ENCODE peak calls at places on chromosome 6, in nine cellular contexts. One of them, this sample, is unnamed.
A peak's percentile ranks its signal among the peaks of the same experiment; 100 is the strongest.

GRCh38 chr6:5471044-5471443 is 209.7 kb downstream of the FARS2 start:
- DNase-seq in BJ: no peak
- DNase-seq in astrocyte of the spinal cord: peak; percentile 70
- DNase-seq in ascending aorta: peak; percentile 65
- DNase-seq in esophagus squamous epithelium: no peak
- DNase-seq in CD8-positive, alpha-beta T cell: peak; percentile 63
- DNase-seq in fibroblast of the aortic adventitia: peak; percentile 66
- DNase-seq in spleen: peak; percentile 85
- DNase-seq in AG10803: peak; percentile 66
- DNase-seq in this sample: peak; percentile 74

GRCh38 chr6:11309947-11310665 is 77.6 kb upstream of the NEDD9 start:
- DNase-seq in BJ: no peak
- DNase-seq in astrocyte of the spinal cord: no peak
- DNase-seq in ascending aorta: no peak
- DNase-seq in esophagus squamous epithelium: no peak
- DNase-seq in CD8-positive, alpha-beta T cell: no peak
- DNase-seq in fibroblast of the aortic adventitia: no peak
- DNase-seq in spleen: no peak
- DNase-seq in AG10803: no peak
- DNase-seq in this sample: no peak

GRCh38 chr6:166005846-166006592 is 161.6 kb downstream of the TBXT start:
- DNase-seq in BJ: no peak
- DNase-seq in astrocyte of the spinal cord: peak; percentile 89
- DNase-seq in ascending aorta: peak; percentile 67
- DNase-seq in esophagus squamous epithelium: no peak
- DNase-seq in CD8-positive, alpha-beta T cell: no peak
- DNase-seq in fibroblast of the aortic adventitia: peak; percentile 90
- DNase-seq in spleen: no peak
- DNase-seq in AG10803: peak; percentile 70
- DNase-seq in this sample: peak; percentile 89

GRCh38 chr6:27562027-27562410 is 89.1 kb upstream of the ZNF184 start:
- DNase-seq in BJ: no peak
- DNase-seq in astrocyte of the spinal cord: no peak
- DNase-seq in ascending aorta: no peak
- DNase-seq in esophagus squamous epithelium: no peak
- DNase-seq in CD8-positive, alpha-beta T cell: no peak
- DNase-seq in fibroblast of the aortic adventitia: no peak
- DNase-seq in spleen: no peak
- DNase-seq in AG10803: no peak
- DNase-seq in this sample: no peak

GRCh38 chr6:82910818-82911217 is 154.8 kb downstream of the UBE3D start:
- DNase-seq in BJ: no peak
- DNase-seq in astrocyte of the spinal cord: no peak
- DNase-seq in ascending aorta: no peak
- DNase-seq in esophagus squamous epithelium: no peak
- DNase-seq in CD8-positive, alpha-beta T cell: no peak
- DNase-seq in fibroblast of the aortic adventitia: no peak
- DNase-seq in spleen: no peak
- DNase-seq in AG10803: no peak
- DNase-seq in this sample: no peak

GRCh38 chr6:31834704-31835375 is 7.3 kb downstream of the HSPA1B start:
- DNase-seq in BJ: no peak
- DNase-seq in astrocyte of the spinal cord: peak; percentile 89
- DNase-seq in ascending aorta: peak; percentile 86
- DNase-seq in esophagus squamous epithelium: peak; percentile 21
- DNase-seq in CD8-positive, alpha-beta T cell: peak; percentile 81
- DNase-seq in fibroblast of the aortic adventitia: peak; percentile 86
- DNase-seq in spleen: peak; percentile 94
- DNase-seq in AG10803: no peak
- DNase-seq in this sample: peak; percentile 8

GRCh38 chr6:168533428-168533827 is 92.4 kb downstream of the SMOC2 start:
- DNase-seq in BJ: no peak
- DNase-seq in astrocyte of the spinal cord: no peak
- DNase-seq in ascending aorta: no peak
- DNase-seq in esophagus squamous epithelium: no peak
- DNase-seq in CD8-positive, alpha-beta T cell: no peak
- DNase-seq in fibroblast of the aortic adventitia: peak; percentile 37
- DNase-seq in spleen: no peak
- DNase-seq in AG10803: no peak
- DNase-seq in this sample: no peak

GRCh38 chr6:68572975-68573374 is 62.1 kb upstream of the ADGRB3 start:
- DNase-seq in BJ: no peak
- DNase-seq in astrocyte of the spinal cord: no peak
- DNase-seq in ascending aorta: no peak
- DNase-seq in esophagus squamous epithelium: no peak
- DNase-seq in CD8-positive, alpha-beta T cell: no peak
- DNase-seq in fibroblast of the aortic adventitia: no peak
- DNase-seq in spleen: no peak
- DNase-seq in AG10803: no peak
- DNase-seq in this sample: no peak

GRCh38 chr6:117531346-117531745 is 48.9 kb downstream of the DCBLD1 start:
- DNase-seq in BJ: no peak
- DNase-seq in astrocyte of the spinal cord: peak; percentile 56
- DNase-seq in ascending aorta: no peak
- DNase-seq in esophagus squamous epithelium: no peak
- DNase-seq in CD8-positive, alpha-beta T cell: no peak
- DNase-seq in fibroblast of the aortic adventitia: peak; percentile 26
- DNase-seq in spleen: no peak
- DNase-seq in AG10803: peak; percentile 16
- DNase-seq in this sample: peak; percentile 25

GRCh38 chr6:118705799-118706481 is 54.5 kb upstream of the CEP85L start:
- DNase-seq in BJ: no peak
- DNase-seq in astrocyte of the spinal cord: peak; percentile 52
- DNase-seq in ascending aorta: no peak
- DNase-seq in esophagus squamous epithelium: no peak
- DNase-seq in CD8-positive, alpha-beta T cell: peak; percentile 35
- DNase-seq in fibroblast of the aortic adventitia: peak; percentile 55
- DNase-seq in spleen: no peak
- DNase-seq in AG10803: peak; percentile 82
- DNase-seq in this sample: peak; percentile 69

GRCh38 chr6:50602191-50602810 is 111.0 kb upstream of the TFAP2D start:
- DNase-seq in BJ: no peak
- DNase-seq in astrocyte of the spinal cord: peak; percentile 33
- DNase-seq in ascending aorta: no peak
- DNase-seq in esophagus squamous epithelium: no peak
- DNase-seq in CD8-positive, alpha-beta T cell: no peak
- DNase-seq in fibroblast of the aortic adventitia: peak; percentile 35
- DNase-seq in spleen: no peak
- DNase-seq in AG10803: peak; percentile 20
- DNase-seq in this sample: peak; percentile 56

GRCh38 chr6:139597781-139598368 is 223.4 kb upstream of the CITED2 start:
- DNase-seq in BJ: peak; percentile 98
- DNase-seq in astrocyte of the spinal cord: peak; percentile 99
- DNase-seq in ascending aorta: peak; percentile 94
- DNase-seq in esophagus squamous epithelium: no peak
- DNase-seq in CD8-positive, alpha-beta T cell: no peak
- DNase-seq in fibroblast of the aortic adventitia: peak; percentile 100
- DNase-seq in spleen: no peak
- DNase-seq in AG10803: peak; percentile 99
- DNase-seq in this sample: peak; percentile 99

GRCh38 chr6:164178933-164179332 is 764.4 kb downstream of the QKI start:
- DNase-seq in BJ: no peak
- DNase-seq in astrocyte of the spinal cord: no peak
- DNase-seq in ascending aorta: no peak
- DNase-seq in esophagus squamous epithelium: no peak
- DNase-seq in CD8-positive, alpha-beta T cell: no peak
- DNase-seq in fibroblast of the aortic adventitia: no peak
- DNase-seq in spleen: no peak
- DNase-seq in AG10803: no peak
- DNase-seq in this sample: no peak

GRCh38 chr6:1611322-1611571 is 1.5 kb downstream of the FOXC1 start:
- DNase-seq in BJ: no peak
- DNase-seq in astrocyte of the spinal cord: no peak
- DNase-seq in ascending aorta: peak; percentile 59
- DNase-seq in esophagus squamous epithelium: no peak
- DNase-seq in CD8-positive, alpha-beta T cell: no peak
- DNase-seq in fibroblast of the aortic adventitia: peak; percentile 39
- DNase-seq in spleen: no peak
- DNase-seq in AG10803: peak; percentile 42
- DNase-seq in this sample: peak; percentile 63
- TF ChIP-seq CTCF in BJ: peak; percentile 10
- TF ChIP-seq CTCF in astrocyte of the spinal cord: peak; percentile 2
- TF ChIP-seq CTCF in ascending aorta: no peak
- TF ChIP-seq CTCF in esophagus squamous epithelium: no peak
- TF ChIP-seq CTCF in CD8-positive, alpha-beta T cell: no peak
- TF ChIP-seq CTCF in fibroblast of the aortic adventitia: peak; percentile 34
- TF ChIP-seq CTCF in spleen: no peak
- TF ChIP-seq CTCF in AG10803: peak; percentile 23
- TF ChIP-seq CTCF in this sample: peak; percentile 7

GRCh38 chr6:170487707-170488329 is 65.3 kb downstream of the PSMB1 start:
- DNase-seq in BJ: no peak
- DNase-seq in astrocyte of the spinal cord: no peak
- DNase-seq in ascending aorta: no peak
- DNase-seq in esophagus squamous epithelium: no peak
- DNase-seq in CD8-positive, alpha-beta T cell: no peak
- DNase-seq in fibroblast of the aortic adventitia: no peak
- DNase-seq in spleen: no peak
- DNase-seq in AG10803: no peak
- DNase-seq in this sample: no peak

GRCh38 chr6:170490259-170490658 is 62.8 kb downstream of the PSMB1 start:
- DNase-seq in BJ: no peak
- DNase-seq in astrocyte of the spinal cord: no peak
- DNase-seq in ascending aorta: no peak
- DNase-seq in esophagus squamous epithelium: no peak
- DNase-seq in CD8-positive, alpha-beta T cell: no peak
- DNase-seq in fibroblast of the aortic adventitia: no peak
- DNase-seq in spleen: no peak
- DNase-seq in AG10803: no peak
- DNase-seq in this sample: no peak

GRCh38 chr6:170485159-170485558 is 67.9 kb downstream of the PSMB1 start:
- DNase-seq in BJ: no peak
- DNase-seq in astrocyte of the spinal cord: peak; percentile 10
- DNase-seq in ascending aorta: no peak
- DNase-seq in esophagus squamous epithelium: no peak
- DNase-seq in CD8-positive, alpha-beta T cell: no peak
- DNase-seq in fibroblast of the aortic adventitia: peak; percentile 19
- DNase-seq in spleen: no peak
- DNase-seq in AG10803: no peak
- DNase-seq in this sample: peak; percentile 13

GRCh38 chr6:170493354-170493753 is 59.8 kb downstream of the PSMB1 start:
- DNase-seq in BJ: no peak
- DNase-seq in astrocyte of the spinal cord: no peak
- DNase-seq in ascending aorta: no peak
- DNase-seq in esophagus squamous epithelium: no peak
- DNase-seq in CD8-positive, alpha-beta T cell: no peak
- DNase-seq in fibroblast of the aortic adventitia: no peak
- DNase-seq in spleen: no peak
- DNase-seq in AG10803: no peak
- DNase-seq in this sample: no peak

GRCh38 chr6:170489836-170490235 is 63.3 kb downstream of the PSMB1 start:
- DNase-seq in BJ: no peak
- DNase-seq in astrocyte of the spinal cord: no peak
- DNase-seq in ascending aorta: no peak
- DNase-seq in esophagus squamous epithelium: no peak
- DNase-seq in CD8-positive, alpha-beta T cell: no peak
- DNase-seq in fibroblast of the aortic adventitia: no peak
- DNase-seq in spleen: no peak
- DNase-seq in AG10803: peak; percentile 6
- DNase-seq in this sample: no peak
- H3K4me3 ChIP-seq in BJ: no peak overlapping the region
- H3K4me3 ChIP-seq in astrocyte of the spinal cord: no peak overlapping the region
- H3K4me3 ChIP-seq in ascending aorta: no peak overlapping the region
- H3K4me3 ChIP-seq in esophagus squamous epithelium: no peak overlapping the region
- H3K4me3 ChIP-seq in CD8-positive, alpha-beta T cell: no peak overlapping the region
- H3K4me3 ChIP-seq in fibroblast of the aortic adventitia: no peak overlapping the region
- H3K4me3 ChIP-seq in spleen: no peak overlapping the region
- H3K4me3 ChIP-seq in AG10803: no peak overlapping the region
- H3K4me3 ChIP-seq in this sample: no peak overlapping the region

DNA sequence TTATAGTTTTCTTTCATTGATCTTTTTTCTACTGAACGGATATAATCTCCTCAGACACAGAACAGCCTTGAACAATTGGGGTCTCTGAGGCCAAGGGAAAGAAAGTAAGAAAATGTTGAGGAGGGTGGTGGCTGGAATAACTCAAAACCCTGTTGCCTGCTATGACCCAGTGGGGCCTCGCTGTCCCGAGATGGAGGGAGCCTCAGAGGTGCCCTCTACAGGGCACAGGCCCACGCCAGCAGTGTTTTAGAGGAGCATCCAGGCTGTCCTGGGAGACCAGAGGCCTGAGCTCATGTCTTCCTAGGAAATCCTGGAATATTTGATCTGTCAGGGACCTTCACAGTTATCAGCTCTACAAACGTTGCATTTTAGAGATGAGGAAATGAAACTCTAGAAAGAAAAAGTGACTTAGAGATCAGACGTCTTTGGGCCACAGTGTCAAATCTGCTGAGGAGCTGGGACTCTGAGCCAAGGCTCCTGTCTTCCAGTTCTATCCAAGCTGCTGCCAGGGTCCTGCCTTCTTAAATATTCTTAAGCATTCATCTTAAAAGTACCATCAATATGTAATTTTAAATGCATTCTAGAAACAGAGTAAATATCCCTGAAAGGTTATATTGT is 26.3 kb downstream of the ALDH5A1 start:
- DNase-seq in BJ: no peak
- DNase-seq in astrocyte of the spinal cord: peak; percentile 28
- DNase-seq in ascending aorta: peak; percentile 79
- DNase-seq in esophagus squamous epithelium: no peak
- DNase-seq in CD8-positive, alpha-beta T cell: peak; percentile 19
- DNase-seq in fibroblast of the aortic adventitia: peak; percentile 10
- DNase-seq in spleen: peak; percentile 82
- DNase-seq in AG10803: peak; percentile 33
- DNase-seq in this sample: peak; percentile 38
- TF ChIP-seq CTCF in BJ: peak; percentile 90
- TF ChIP-seq CTCF in astrocyte of the spinal cord: peak; percentile 86
- TF ChIP-seq CTCF in ascending aorta: peak; percentile 31
- TF ChIP-seq CTCF in esophagus squamous epithelium: peak; percentile 16
- TF ChIP-seq CTCF in CD8-positive, alpha-beta T cell: no peak
- TF ChIP-seq CTCF in fibroblast of the aortic adventitia: peak; percentile 61
- TF ChIP-seq CTCF in spleen: no peak
- TF ChIP-seq CTCF in AG10803: peak; percentile 65
- TF ChIP-seq CTCF in this sample: peak; percentile 82

GRCh38 chr6:86712039-86712438 is 225.3 kb upstream of the HTR1E start:
- DNase-seq in BJ: no peak
- DNase-seq in astrocyte of the spinal cord: no peak
- DNase-seq in ascending aorta: no peak
- DNase-seq in esophagus squamous epithelium: no peak
- DNase-seq in CD8-positive, alpha-beta T cell: no peak
- DNase-seq in fibroblast of the aortic adventitia: no peak
- DNase-seq in spleen: no peak
- DNase-seq in AG10803: no peak
- DNase-seq in this sample: no peak

GRCh38 chr6:86706449-86706848 is 230.9 kb upstream of the HTR1E start:
- DNase-seq in BJ: no peak
- DNase-seq in astrocyte of the spinal cord: no peak
- DNase-seq in ascending aorta: no peak
- DNase-seq in esophagus squamous epithelium: no peak
- DNase-seq in CD8-positive, alpha-beta T cell: no peak
- DNase-seq in fibroblast of the aortic adventitia: no peak
- DNase-seq in spleen: no peak
- DNase-seq in AG10803: no peak
- DNase-seq in this sample: no peak

DNA sequence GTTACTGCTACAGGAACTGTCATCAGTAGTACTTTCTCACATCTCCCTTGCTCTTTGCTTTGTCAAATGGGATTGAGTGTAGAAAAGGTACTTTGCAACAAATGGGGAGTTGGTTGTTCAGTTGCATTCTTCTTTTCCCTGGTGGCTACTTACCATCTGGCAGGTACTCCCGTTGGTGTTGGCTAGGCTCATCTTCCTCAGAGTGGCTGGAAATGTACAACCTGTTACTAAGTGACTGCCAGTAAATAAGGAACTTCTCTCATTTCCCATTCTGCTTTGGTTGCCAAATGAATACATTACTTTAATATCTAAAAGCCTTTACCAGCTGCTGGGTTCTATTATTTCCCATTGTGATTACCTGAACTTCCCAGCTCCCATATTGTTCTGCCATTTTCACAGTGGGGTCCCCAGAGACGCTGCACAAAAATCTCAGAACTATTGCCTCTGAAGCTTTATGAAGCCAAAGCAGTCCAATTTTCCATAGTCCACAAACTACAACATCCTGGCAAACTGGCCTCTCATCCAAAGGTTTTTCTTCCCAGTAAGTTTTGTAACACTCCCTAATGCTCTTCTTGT is 229.7 kb upstream of the HTR1E start:
- DNase-seq in BJ: no peak
- DNase-seq in astrocyte of the spinal cord: no peak
- DNase-seq in ascending aorta: no peak
- DNase-seq in esophagus squamous epithelium: no peak
- DNase-seq in CD8-positive, alpha-beta T cell: no peak
- DNase-seq in fibroblast of the aortic adventitia: no peak
- DNase-seq in spleen: no peak
- DNase-seq in AG10803: no peak
- DNase-seq in this sample: no peak
- H3K4me3 ChIP-seq in BJ: no peak overlapping the region
- H3K4me3 ChIP-seq in astrocyte of the spinal cord: no peak overlapping the region
- H3K4me3 ChIP-seq in ascending aorta: no peak overlapping the region
- H3K4me3 ChIP-seq in esophagus squamous epithelium: no peak overlapping the region
- H3K4me3 ChIP-seq in CD8-positive, alpha-beta T cell: no peak overlapping the region
- H3K4me3 ChIP-seq in fibroblast of the aortic adventitia: no peak overlapping the region
- H3K4me3 ChIP-seq in spleen: no peak overlapping the region
- H3K4me3 ChIP-seq in AG10803: no peak overlapping the region
- H3K4me3 ChIP-seq in this sample: no peak overlapping the region

This sample was measured in cardiac fibroblast.